ENCODE peak calls at places on chromosomes 1 and 21, in ten cellular contexts. W is heart right ventricle, D is cardiac muscle cell, F is tibial nerve, N is RWPE1, Y is fibroblast of mammary gland, S is A549, A is adrenal gland, J is coronary artery, L is fibroblast of pulmonary artery. K is an unnamed sample.

GRCh38 chr1:183881387-183882084 is 76.6 kb downstream of the RGL1 start:
- DNase-seq in W (peak), D (peak), F (no peak), N (peak), Y (peak), S (peak), A (peak), J (no peak), L (peak), K (peak)

GRCh38 chr1:154344977-154345837 is 19.9 kb downstream of the ATP8B2 start:
- DNase-seq in W (no peak), D (peak), F (no peak), N (no peak), Y (peak), S (peak), A (no peak), J (no peak), L (peak), K (peak)

GRCh38 chr21:26954591-26955214 is 12.2 kb downstream of the ADAMTS5 start:
- DNase-seq in W (no peak), D (no peak), F (no peak), N (no peak), Y (peak), S (no peak), A (no peak), J (no peak), L (no peak), K (no peak)

GRCh38 chr1:183270541-183271141 is 84.6 kb downstream of the LAMC2 start:
- DNase-seq in W (peak), D (peak), F (no peak), N (no peak), Y (peak), S (no peak), A (no peak), J (no peak), L (peak), K (no peak)

GRCh38 chr1:117712598-117712997 is 106.8 kb downstream of the TENT5C start:
- DNase-seq in W (no peak), D (no peak), F (no peak), N (no peak), Y (no peak), S (no peak), A (no peak), J (no peak), L (no peak), K (no peak)

GRCh38 chr1:51281807-51282206 is 45.7 kb downstream of the RNF11 start:
- DNase-seq in W (no peak), D (no peak), F (no peak), N (no peak), Y (no peak), S (no peak), A (no peak), J (no peak), L (no peak), K (no peak)

GRCh38 chr21:21921410-21922232 is 923.4 kb downstream of the NCAM2 start:
- DNase-seq in W (no peak), D (peak), F (no peak), N (peak), Y (peak), S (peak), A (no peak), J (no peak), L (peak), K (no peak)

GRCh38 chr1:167749741-167750140 is 28.0 kb downstream of the MPZL1 start:
- DNase-seq in W (no peak), D (no peak), F (no peak), N (no peak), Y (no peak), S (no peak), A (no peak), J (no peak), L (no peak), K (no peak)

GRCh38 chr1:66402194-66402593 is 131.8 kb upstream of the SGIP1 start:
- DNase-seq in W (peak), D (peak), F (peak), N (no peak), Y (peak), S (no peak), A (peak), J (peak), L (peak), K (peak)

GRCh38 chr1:236063919-236064673 is 794 bp downstream of the NID1 start:
- DNase-seq in W (peak), D (peak), F (peak), N (peak), Y (peak), S (peak), A (peak), J (peak), L (peak), K (peak)

GRCh38 chr21:42586406-42586805 is 67.0 kb upstream of the PDE9A start:
- DNase-seq in W (no peak), D (no peak), F (no peak), N (no peak), Y (no peak), S (no peak), A (no peak), J (no peak), L (no peak), K (no peak)

GRCh38 chr1:43836267-43836951 is 97.2 kb upstream of the ARTN start:
- DNase-seq in W (peak), D (peak), F (no peak), N (peak), Y (no peak), S (no peak), A (peak), J (no peak), L (no peak), K (no peak)

GRCh38 chr1:11650331-11650991 is 3.8 kb downstream of the FBXO2 start:
- DNase-seq in W (peak), D (peak), F (peak), N (no peak), Y (peak), S (peak), A (peak), J (no peak), L (peak), K (peak)

GRCh38 chr1:32494196-32494595 is 29.3 kb downstream of the ZBTB8B start:
- DNase-seq in W (no peak), D (peak), F (no peak), N (peak), Y (no peak), S (no peak), A (no peak), J (no peak), L (peak), K (no peak)

GRCh38 chr1:93715529-93716126 is 34.0 kb upstream of the BCAR3 start:
- DNase-seq in W (no peak), D (no peak), F (no peak), N (no peak), Y (no peak), S (no peak), A (peak), J (no peak), L (no peak), K (no peak)

GRCh38 chr1:15849775-15850449 is 2.4 kb downstream of the SPEN start:
- DNase-seq in W (no peak), D (peak), F (no peak), N (no peak), Y (peak), S (peak), A (peak), J (no peak), L (peak), K (peak)

GRCh38 chr1:230861970-230862595 is 6.2 kb downstream of the C1orf198 start:
- DNase-seq in W (no peak), D (no peak), F (no peak), N (no peak), Y (peak), S (no peak), A (no peak), J (peak), L (peak), K (no peak)

GRCh38 chr21:29117372-29117955 is 13.0 kb upstream of the MAP3K7CL start:
- DNase-seq in W (no peak), D (no peak), F (no peak), N (no peak), Y (no peak), S (no peak), A (no peak), J (no peak), L (no peak), K (no peak)

GRCh38 chr1:241842565-241842964 is 5.4 kb upstream of the EXO1 start:
- DNase-seq in W (no peak), D (no peak), F (no peak), N (no peak), Y (peak), S (no peak), A (no peak), J (no peak), L (peak), K (no peak)

GRCh38 chr1:25608488-25609178 is 8.0 kb upstream of the MAN1C1 start:
- DNase-seq in W (peak), D (peak), F (peak), N (peak), Y (peak), S (peak), A (peak), J (peak), L (peak), K (peak)

GRCh38 chr1:44810101-44810761 is 1.9 kb downstream of the BTBD19 start:
- DNase-seq in W (peak), D (peak), F (no peak), N (no peak), Y (no peak), S (peak), A (peak), J (peak), L (no peak), K (peak)

GRCh38 chr1:26538480-26539412 is 9.2 kb downstream of the RPS6KA1 start:
- DNase-seq in W (no peak), D (peak), F (no peak), N (peak), Y (peak), S (peak), A (peak), J (peak), L (peak), K (peak)

GRCh38 chr1:25562101-25562927 is 18.9 kb downstream of the LDLRAP1 start:
- DNase-seq in W (no peak), D (no peak), F (no peak), N (no peak), Y (no peak), S (no peak), A (no peak), J (no peak), L (no peak), K (no peak)

GRCh38 chr21:33023574-33024277 is 2.0 kb upstream of the OLIG2 start:
- DNase-seq in W (no peak), D (no peak), F (no peak), N (no peak), Y (no peak), S (no peak), A (no peak), J (peak), L (no peak), K (no peak)

DNA sequence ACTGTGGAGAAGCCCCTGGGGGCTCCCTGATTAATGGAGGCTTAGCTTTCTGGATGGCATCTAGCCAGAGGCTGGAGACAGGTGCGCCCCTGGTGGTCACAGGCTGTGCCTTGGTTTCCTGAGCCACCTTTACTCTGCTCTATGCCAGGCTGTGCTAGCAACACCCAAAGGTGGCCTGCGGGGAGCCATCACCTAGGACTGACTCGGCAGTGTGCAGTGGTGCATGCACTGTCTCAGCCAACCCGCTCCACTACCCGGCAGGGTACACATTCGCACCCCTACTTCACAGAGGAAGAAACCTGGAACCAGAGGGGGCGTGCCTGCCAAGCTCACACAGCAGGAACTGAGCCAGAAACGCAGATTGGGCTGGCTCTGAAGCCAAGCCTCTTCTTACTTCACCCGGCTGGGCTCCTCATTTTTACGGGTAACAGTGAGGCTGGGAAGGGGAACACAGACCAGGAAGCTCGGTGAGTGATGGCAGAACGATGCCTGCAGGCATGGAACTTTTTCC is 24.8 kb downstream of the PCSK9 start:
- DNase-seq in W (no peak), D (peak), F (no peak), N (no peak), Y (no peak), S (no peak), A (no peak), J (peak), L (peak), K (no peak)
- TF ChIP-seq CTCF in W (no peak), D (peak), F (no peak), N (no peak), Y (no peak), S (no peak), A (no peak), J (no peak), L (no peak), K (no peak)

GRCh38 chr1:234999513-234999940 is 129.1 kb downstream of the TOMM20 start:
- DNase-seq in W (no peak), D (no peak), F (no peak), N (no peak), Y (no peak), S (no peak), A (no peak), J (no peak), L (no peak), K (no peak)

GRCh38 chr1:234998174-234998741 is 130.4 kb downstream of the TOMM20 start:
- DNase-seq in W (peak), D (peak), F (no peak), N (peak), Y (peak), S (peak), A (peak), J (peak), L (peak), K (no peak)

GRCh38 chr1:234994411-234995295 is 134.0 kb downstream of the TOMM20 start:
- DNase-seq in W (no peak), D (no peak), F (no peak), N (no peak), Y (no peak), S (no peak), A (no peak), J (no peak), L (no peak), K (no peak)

GRCh38 chr1:234997201-234998173 is 131.2 kb downstream of the TOMM20 start:
- DNase-seq in W (peak), D (peak), F (peak), N (peak), Y (peak), S (peak), A (peak), J (peak), L (peak), K (peak)

GRCh38 chr1:234996245-234996757 is 132.3 kb downstream of the TOMM20 start:
- DNase-seq in W (no peak), D (no peak), F (no peak), N (no peak), Y (peak), S (no peak), A (no peak), J (no peak), L (no peak), K (no peak)
- TF ChIP-seq CTCF in W (no peak), D (no peak), F (no peak), N (no peak), Y (no peak), S (no peak), A (no peak), J (no peak), L (no peak), K (no peak)

DNA sequence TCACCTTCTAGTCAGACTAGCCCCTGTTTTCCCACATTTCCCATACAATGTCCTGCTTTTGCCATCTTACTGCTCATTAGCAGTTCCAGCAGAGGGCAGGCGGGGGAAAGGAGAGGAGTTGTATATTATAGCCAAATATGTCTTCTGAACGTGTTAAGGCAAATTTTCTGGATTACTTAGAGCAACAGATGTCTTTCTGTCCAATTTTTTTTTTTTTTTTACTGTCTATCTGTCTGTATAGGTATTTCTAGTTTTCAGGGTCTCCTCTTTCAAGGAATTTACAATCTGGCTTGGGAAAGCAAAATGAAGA is 30.0 kb upstream of the DDAH1 start:
- DNase-seq in W (no peak), D (peak), F (peak), N (peak), Y (peak), S (peak), A (no peak), J (no peak), L (peak), K (no peak)
- TF ChIP-seq CTCF in W (no peak), D (peak), F (peak), N (peak), Y (peak), S (peak), A (no peak), J (no peak), L (peak), K (no peak)

DNA sequence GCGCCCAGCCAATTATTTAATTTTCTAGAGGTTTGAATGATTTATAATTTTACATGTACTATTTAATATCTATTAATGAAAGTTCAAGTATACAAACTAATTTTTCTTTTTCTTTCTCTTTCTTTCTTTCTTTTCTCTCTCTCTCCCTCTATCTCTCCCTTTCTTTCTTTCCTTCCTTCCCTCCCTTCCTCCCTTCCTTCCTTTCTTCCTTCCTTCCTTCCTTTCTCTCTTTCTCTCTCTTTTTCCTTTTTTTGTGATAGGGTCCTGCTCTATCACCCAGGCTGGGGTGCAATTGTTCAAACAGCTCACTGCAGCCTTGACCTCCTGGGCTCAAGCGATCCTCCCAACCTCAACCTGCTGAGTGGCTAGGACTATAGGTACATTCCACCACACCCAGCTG is 16.1 kb upstream of the KIF14 start:
- DNase-seq in W (no peak), D (no peak), F (no peak), N (no peak), Y (no peak), S (no peak), A (no peak), J (no peak), L (no peak), K (no peak)
- TF ChIP-seq CTCF in W (no peak), D (no peak), F (no peak), N (no peak), Y (no peak), S (no peak), A (no peak), J (no peak), L (no peak), K (no peak)